ENCODE peak calls at places on chromosomes 7 and 10, in five cellular contexts. V is fibroblast of mammary gland; R is GM12865; Z is CD4-positive, alpha-beta memory T cell; G is fibroblast of lung. S is an unnamed sample.

GRCh38 chr10:110919971-110920881 is 822 bp downstream of the SHOC2 start:
- DNase-seq in V (peak; percentile 62), Z (no peak), G (peak; percentile 39), R (peak; percentile 87), S (peak; percentile 21)

GRCh38 chr7:128783143-128783799 is 7.7 kb upstream of the OPN1SW start:
- DNase-seq in R (peak; percentile 69), G (peak; percentile 92), Z (no peak), V (peak; percentile 91), S (peak; percentile 14)

GRCh38 chr10:78155722-78156121 is 122.1 kb downstream of the RPS24 start:
- DNase-seq in G (no peak), Z (no peak), V (no peak), R (no peak), S (no peak)

GRCh38 chr7:140922741-140923345 is 1.9 kb downstream of the BRAF start:
- DNase-seq in G (no peak), Z (no peak), V (no peak), R (no peak), S (no peak)

GRCh38 chr10:119309423-119309770 is 102.0 kb downstream of the GRK5 start:
- DNase-seq in G (no peak), V (no peak), R (peak; percentile 81), Z (no peak), S (no peak)

GRCh38 chr10:89553064-89553734 is 17.8 kb upstream of the SLC16A12 start:
- DNase-seq in G (peak; percentile 94), V (peak; percentile 96), Z (no peak), R (no peak), S (no peak)

GRCh38 chr10:23826399-23826798 is 382.5 kb upstream of the KIAA1217 start:
- DNase-seq in G (no peak), R (peak; percentile 13), Z (no peak), V (no peak), S (peak; percentile 11)

GRCh38 chr7:32070406-32071360 is at the start of gene PDE1C:
- DNase-seq in V (no peak), G (no peak), Z (no peak), R (no peak), S (no peak)

GRCh38 chr7:7761974-7762769 is 43.8 kb upstream of the RPA3 start:
- DNase-seq in Z (peak; percentile 45), G (peak; percentile 59), V (peak; percentile 78), R (peak; percentile 62), S (peak; percentile 21)

GRCh38 chr7:7764515-7765138 is 46.2 kb upstream of the RPA3 start:
- DNase-seq in V (no peak), R (peak; percentile 14), Z (peak; percentile 24), G (no peak), S (peak; percentile 22)

GRCh38 chr7:7765422-7765821 is 47.0 kb upstream of the RPA3 start:
- DNase-seq in R (peak; percentile 73), G (no peak), Z (no peak), V (no peak), S (no peak)

GRCh38 chr7:7757576-7757975 is 39.2 kb upstream of the RPA3 start:
- DNase-seq in V (no peak), G (no peak), Z (no peak), R (no peak), S (no peak)

GRCh38 chr7:7761340-7761973 is 43.0 kb upstream of the RPA3 start:
- DNase-seq in Z (peak; percentile 46), V (peak; percentile 75), G (peak; percentile 83), R (peak; percentile 67), S (peak; percentile 55)
- H3K4me3 ChIP-seq in Z (peak overlapping the region; percentile 75), V (peak overlapping the region; percentile 45), G (peak overlapping the region; percentile 59), R (peak overlapping the region; percentile 49), S (no peak overlapping the region)

DNA sequence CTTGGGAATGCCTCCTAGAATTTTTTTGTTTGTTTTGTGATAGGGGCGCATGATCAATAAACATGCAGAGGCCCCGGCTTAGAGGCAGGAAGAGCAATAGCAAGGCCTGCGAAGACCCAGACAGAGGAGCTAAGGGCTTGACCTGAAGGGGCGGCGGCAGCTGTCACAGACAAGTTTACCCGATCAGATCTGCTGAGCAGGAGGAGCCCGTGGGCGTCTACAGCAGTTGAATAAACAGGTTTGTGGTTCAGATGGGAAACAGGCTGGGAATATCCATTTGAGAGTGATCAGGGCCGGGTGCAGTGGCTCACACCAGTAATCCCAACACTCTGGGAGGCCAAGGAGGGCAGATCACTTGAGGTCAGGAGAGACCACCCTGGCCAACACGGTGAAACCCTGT is 126.0 kb upstream of the CALN1 start:
- DNase-seq in R (no peak), V (no peak), G (no peak), Z (no peak), S (no peak)
- H3K4me3 ChIP-seq in R (no peak overlapping the region), V (no peak overlapping the region), G (no peak overlapping the region), Z (no peak overlapping the region), S (no peak overlapping the region)

GRCh38 chr10:128180843-128181242 is 54.6 kb upstream of the MKI67 start:
- DNase-seq in G (no peak), R (no peak), V (no peak), Z (peak; percentile 69), S (peak; percentile 98)
- H3K4me3 ChIP-seq in G (no peak overlapping the region), R (no peak overlapping the region), V (no peak overlapping the region), Z (peak overlapping the region; percentile 3), S (peak overlapping the region; percentile 38)

DNA sequence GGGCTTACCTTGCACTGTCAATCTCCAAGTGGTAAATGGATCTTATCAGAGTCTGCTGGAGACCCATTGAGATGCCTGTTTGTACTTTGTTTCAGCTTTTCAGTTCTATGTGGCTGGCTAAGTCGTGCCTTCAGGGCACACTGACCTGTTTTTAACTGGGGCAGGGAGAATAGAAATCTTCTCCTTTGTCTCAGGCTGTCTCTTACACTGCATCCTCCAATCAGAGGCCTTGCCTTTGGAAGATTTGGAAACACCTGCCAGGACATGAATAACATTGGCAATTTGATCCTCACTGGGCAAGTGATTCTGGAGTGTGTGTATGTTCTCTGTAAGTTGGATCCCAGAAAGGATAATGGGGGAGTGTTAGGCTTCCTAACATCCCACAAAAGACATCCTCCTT is 65.0 kb downstream of the POU6F2 start:
- DNase-seq in Z (no peak), G (no peak), R (no peak), V (no peak), S (no peak)
- H3K4me3 ChIP-seq in Z (no peak overlapping the region), G (no peak overlapping the region), R (no peak overlapping the region), V (no peak overlapping the region), S (no peak overlapping the region)

DNA sequence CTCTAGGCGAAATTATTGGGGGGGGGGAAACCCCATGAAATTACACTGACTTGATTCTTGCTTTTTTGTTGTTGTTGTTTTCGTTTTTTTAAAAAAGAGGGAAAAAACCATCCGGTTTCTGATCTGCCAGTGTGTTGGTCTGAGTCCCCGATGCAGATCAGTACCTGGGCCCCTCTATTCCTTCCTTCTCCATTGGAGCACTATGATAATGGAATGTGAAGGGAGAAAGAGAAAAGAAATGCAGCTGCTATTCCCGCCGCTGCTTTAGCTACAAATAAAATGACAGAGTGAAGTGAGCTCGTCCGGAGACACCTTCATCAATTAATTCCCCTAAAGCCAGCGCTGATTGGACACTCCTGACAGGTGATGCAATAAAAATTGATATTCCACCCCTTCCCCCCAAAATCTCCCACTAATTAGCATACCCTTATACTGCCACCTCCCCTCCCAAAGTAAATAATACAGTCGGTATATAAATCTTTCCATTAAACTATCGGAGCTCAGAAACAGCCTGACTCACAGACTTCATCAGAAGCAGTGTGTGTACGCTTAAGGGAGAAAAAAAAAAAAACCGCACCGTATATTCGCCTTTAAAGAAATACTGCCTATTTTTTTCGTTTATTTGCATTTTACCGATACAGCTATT is 7.4 kb downstream of the SKIDA1 start:
- DNase-seq in G (peak; percentile 91), Z (peak; percentile 16), V (peak; percentile 50), R (no peak), S (no peak)
- H3K4me3 ChIP-seq in G (peak overlapping the region; percentile 64), Z (peak overlapping the region; percentile 37), V (peak overlapping the region; percentile 61), R (peak overlapping the region; percentile 59), S (peak overlapping the region; percentile 57)

GRCh38 chr7:3493499-3493898 is 192.4 kb downstream of the SDK1 start:
- DNase-seq in G (peak; percentile 61), Z (no peak), R (no peak), V (peak; percentile 31), S (no peak)
- H3K4me3 ChIP-seq in G (no peak overlapping the region), Z (no peak overlapping the region), R (no peak overlapping the region), V (no peak overlapping the region), S (no peak overlapping the region)

GRCh38 chr7:158706273-158706704 is 1.7 kb upstream of the NCAPG2 start:
- DNase-seq in Z (no peak), G (no peak), R (no peak), V (peak; percentile 24), S (no peak)
- H3K4me3 ChIP-seq in Z (no peak overlapping the region), G (no peak overlapping the region), R (no peak overlapping the region), V (no peak overlapping the region), S (no peak overlapping the region)

GRCh38 chr7:35251606-35252310 is 2.1 kb downstream of the TBX20 start:
- DNase-seq in R (no peak), Z (no peak), V (no peak), G (no peak), S (no peak)

GRCh38 chr7:35250452-35250851 is 3.4 kb downstream of the TBX20 start:
- DNase-seq in V (no peak), G (no peak), R (no peak), Z (no peak), S (no peak)

GRCh38 chr7:35250941-35251340 is 3.0 kb downstream of the TBX20 start:
- DNase-seq in G (no peak), Z (no peak), V (no peak), R (no peak), S (no peak)

GRCh38 chr7:35248576-35249536 is 5.0 kb downstream of the TBX20 start:
- DNase-seq in Z (no peak), G (no peak), R (no peak), V (no peak), S (no peak)

DNA sequence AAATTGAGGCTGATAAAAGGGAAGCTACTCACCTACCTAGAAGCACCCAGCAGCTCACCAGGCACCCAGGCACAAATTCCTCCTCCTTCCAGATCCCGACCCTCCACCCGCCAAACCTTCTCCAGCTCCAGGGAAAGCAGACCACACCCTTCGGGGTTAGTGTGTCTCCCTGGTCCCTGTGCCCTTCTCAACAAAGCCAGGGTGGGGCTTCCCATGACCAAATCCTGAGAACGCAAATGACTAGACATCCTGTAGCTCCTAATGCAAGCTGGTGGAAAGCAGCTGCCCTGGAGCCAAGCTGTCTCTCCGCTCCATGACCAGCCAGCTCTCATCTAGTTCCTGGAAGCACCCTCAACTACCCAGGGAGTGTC is 4.4 kb downstream of the TBX20 start:
- DNase-seq in R (no peak), V (no peak), Z (no peak), G (no peak), S (no peak)
- H3K4me3 ChIP-seq in R (no peak overlapping the region), V (no peak overlapping the region), Z (no peak overlapping the region), G (no peak overlapping the region), S (no peak overlapping the region)

GRCh38 chr10:5449823-5450222 is 37.5 kb downstream of the NET1 start:
- DNase-seq in V (peak; percentile 84), Z (no peak), R (no peak), G (peak; percentile 70), S (no peak)
- H3K4me3 ChIP-seq in V (no peak overlapping the region), Z (no peak overlapping the region), R (no peak overlapping the region), G (peak overlapping the region; percentile 69), S (no peak overlapping the region)